ENCODE peak calls at places on chromosomes 2 and 18, in four cellular contexts. P, N, U and O are unnamed samples.

GRCh38 chr2:109482371-109482841 is 131.4 kb downstream of the SEPTIN10 start:
- DNase-seq in N (no peak), U (no peak), P (no peak), O (no peak)

GRCh38 chr2:145595296-145595695 is 1075.4 kb upstream of the ZEB2 start:
- DNase-seq in N (no peak), U (peak; percentile 56), P (no peak), O (no peak)

GRCh38 chr2:189521686-189522434 is 58.7 kb downstream of the SLC40A1 start:
- DNase-seq in U (peak; percentile 23), N (no peak), P (no peak), O (no peak)

GRCh38 chr18:22723741-22724140 is 209.4 kb upstream of the RBBP8 start:
- DNase-seq in U (no peak), P (no peak), N (no peak), O (no peak)

GRCh38 chr2:43075906-43076585 is 150.4 kb downstream of the ZFP36L2 start:
- DNase-seq in P (no peak), N (no peak), U (peak; percentile 89), O (peak; percentile 74)

GRCh38 chr2:205002390-205002789 is 457.1 kb downstream of the PARD3B start:
- DNase-seq in P (no peak), U (no peak), N (no peak), O (no peak)

GRCh38 chr2:28545590-28546195 is 49.8 kb downstream of the PLB1 start:
- DNase-seq in N (no peak), U (no peak), P (no peak), O (no peak)

GRCh38 chr18:47899107-47899840 is 31.2 kb downstream of the SMAD2 start:
- DNase-seq in N (no peak), U (no peak), P (no peak), O (no peak)

GRCh38 chr2:135829420-135829983 is 7.5 kb downstream of the LCT start:
- DNase-seq in U (no peak), P (no peak), N (no peak), O (no peak)

GRCh38 chr2:118003396-118003824 is 10.5 kb downstream of the CCDC93 start:
- DNase-seq in U (peak; percentile 91), N (peak; percentile 56), P (peak; percentile 62), O (peak; percentile 85)

DNA sequence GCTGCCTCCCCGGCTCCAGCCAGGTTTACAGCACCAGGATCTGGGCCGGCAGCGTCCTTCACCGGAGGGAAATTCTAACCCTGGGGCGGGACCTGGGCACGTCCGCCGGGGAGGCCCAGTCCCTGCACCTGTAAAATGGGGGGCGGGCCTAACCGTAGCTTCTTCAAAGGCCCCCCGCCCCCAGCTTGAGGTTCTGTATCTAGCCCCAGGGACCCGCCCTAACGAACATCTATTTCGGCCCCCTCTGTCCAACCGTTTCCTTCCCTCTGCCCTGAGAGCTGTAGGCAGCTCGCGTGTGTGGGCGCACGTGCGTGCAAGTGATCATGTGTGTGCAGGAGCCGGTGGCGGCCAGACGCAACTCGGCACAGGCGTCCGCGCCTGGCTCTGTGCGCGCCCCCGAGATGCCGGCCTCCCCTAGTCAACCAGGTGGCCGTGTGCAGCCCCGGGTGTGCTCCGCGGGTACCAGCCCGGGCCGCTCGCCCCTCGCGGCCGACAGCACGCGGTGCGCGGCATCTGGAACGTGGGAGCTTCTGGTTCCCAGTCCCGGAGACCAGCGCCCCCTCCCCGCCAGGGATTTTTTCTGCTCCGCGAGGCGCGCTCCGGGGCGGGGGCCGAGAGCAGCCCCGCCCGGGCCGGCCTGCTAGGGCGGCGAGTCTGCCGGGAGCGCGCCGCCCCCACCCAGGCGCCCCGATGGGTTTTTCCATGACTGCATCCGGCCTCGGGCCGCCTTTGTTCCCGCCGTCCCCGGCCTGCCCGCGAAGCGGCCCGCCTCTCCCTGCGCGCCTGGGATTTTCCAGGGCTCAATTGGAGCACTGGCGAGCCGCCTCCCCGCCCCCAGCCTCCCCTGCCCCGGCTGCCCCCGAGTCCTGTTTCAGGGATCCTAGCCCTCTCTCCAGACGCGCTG is 21.2 kb downstream of the TEX44 start:
- DNase-seq in U (peak; percentile 77), P (peak; percentile 95), N (peak; percentile 90), O (peak; percentile 68)
- TF ChIP-seq CTCF in U (no peak), P (peak; percentile 13), N (peak; percentile 43), O (peak; percentile 74)

DNA sequence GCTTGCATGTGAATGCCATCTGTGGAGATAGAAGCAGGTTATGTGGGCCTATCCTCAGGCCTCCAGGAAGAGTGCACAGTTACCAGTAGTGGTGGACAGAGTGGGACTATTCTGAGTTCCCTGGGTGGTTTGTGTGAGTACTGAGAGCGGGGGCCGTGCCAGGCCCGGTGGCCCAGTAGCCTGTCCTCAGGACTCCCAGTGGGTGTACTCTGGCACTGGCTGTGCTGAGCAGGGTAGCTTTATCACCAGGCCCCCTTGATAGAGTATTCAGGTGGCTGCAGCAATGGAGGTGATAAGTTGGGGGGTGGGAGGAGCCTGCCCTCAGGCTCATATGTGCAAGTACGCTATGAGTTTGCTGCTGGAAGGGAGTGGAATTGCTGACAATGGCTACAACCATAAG is 979.0 kb upstream of the PIK3C3 start:
- DNase-seq in U (no peak), N (no peak), P (no peak), O (no peak)
- TF ChIP-seq CTCF in U (no peak), N (no peak), P (no peak), O (no peak)

DNA sequence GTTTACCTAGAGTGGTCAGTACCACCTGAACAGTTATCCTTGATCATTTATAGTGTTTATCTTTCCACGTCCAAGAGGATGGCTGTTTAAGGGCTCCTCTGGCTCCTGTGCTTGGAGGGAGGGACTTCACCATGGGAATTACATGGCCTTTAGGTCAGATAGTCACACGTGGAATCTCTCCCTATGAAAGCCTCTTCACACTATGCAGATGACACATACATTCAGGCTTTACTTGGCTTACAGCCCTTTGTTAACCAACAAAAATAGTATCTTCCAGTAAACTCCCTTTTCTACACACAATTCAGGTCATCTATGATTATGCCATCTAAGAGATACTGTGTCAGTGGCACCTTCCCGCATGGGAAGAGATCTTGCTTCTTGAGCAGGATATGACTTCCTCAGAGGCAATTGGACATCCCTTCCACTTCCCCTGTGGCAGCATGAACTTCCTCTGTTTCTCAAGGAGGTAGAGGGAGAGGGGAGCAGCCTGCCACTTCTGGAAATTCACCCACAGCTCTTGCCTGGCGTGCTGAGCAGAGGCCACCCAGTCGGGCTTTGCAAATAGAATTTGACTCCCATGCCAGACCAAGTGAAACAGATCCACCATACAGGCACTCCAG is 53.5 kb downstream of the COLEC12 start:
- DNase-seq in U (peak; percentile 60), N (no peak), P (no peak), O (no peak)
- TF ChIP-seq CTCF in U (no peak), N (no peak), P (no peak), O (no peak)

DNA sequence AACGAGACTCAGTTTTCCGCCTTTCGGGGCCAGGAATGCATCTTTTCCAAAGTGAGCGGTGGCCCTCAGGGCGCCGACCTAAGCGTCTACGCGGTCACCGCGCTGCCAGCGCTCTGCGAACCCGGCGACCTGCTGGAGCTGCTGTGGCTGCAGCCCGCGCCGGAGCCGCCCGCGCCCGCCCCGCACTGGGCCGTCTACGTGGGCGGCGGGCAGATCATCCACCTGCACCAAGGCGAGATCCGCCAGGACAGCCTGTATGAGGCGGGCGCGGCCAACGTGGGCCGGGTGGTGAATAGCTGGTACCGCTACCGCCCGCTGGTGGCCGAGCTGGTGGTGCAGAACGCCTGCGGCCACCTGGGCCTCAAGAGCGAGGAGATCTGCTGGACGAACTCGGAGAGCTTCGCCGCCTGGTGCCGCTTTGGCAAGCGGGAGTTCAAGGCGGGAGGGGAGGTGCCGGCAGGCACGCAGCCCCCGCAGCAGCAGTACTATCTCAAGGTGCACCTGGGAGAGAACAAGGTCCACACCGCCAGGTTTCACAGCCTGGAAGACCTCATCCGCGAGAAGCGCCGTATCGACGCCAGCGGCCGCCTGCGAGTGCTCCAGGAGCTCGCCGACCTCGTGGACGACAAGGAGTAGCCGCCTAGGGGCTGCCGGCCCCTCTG is 1.8 kb downstream of the LRATD1 start:
- DNase-seq in P (peak; percentile 72), N (peak; percentile 91), U (peak; percentile 62), O (no peak)
- TF ChIP-seq CTCF in P (peak; percentile 53), N (peak; percentile 60), U (peak; percentile 69), O (peak; percentile 55)

GRCh38 chr2:168851674-168852320 is 38.4 kb downstream of the SPC25 start:
- DNase-seq in U (peak; percentile 77), P (no peak), N (peak; percentile 74), O (peak; percentile 68)

GRCh38 chr2:168850846-168851245 is 39.4 kb downstream of the SPC25 start:
- DNase-seq in P (no peak), N (no peak), U (no peak), O (no peak)

GRCh38 chr2:168852487-168852886 is 37.7 kb downstream of the SPC25 start:
- DNase-seq in U (no peak), N (no peak), P (no peak), O (no peak)

GRCh38 chr2:168848220-168848619 is 42.0 kb downstream of the SPC25 start:
- DNase-seq in P (no peak), U (no peak), N (peak; percentile 13), O (no peak)

GRCh38 chr2:168849610-168850009 is 40.6 kb downstream of the SPC25 start:
- DNase-seq in P (no peak), U (peak; percentile 59), N (peak; percentile 87), O (no peak)
- TF ChIP-seq CTCF in P (no peak), U (peak; percentile 19), N (peak; percentile 67), O (no peak)